ENCODE peak calls at places on chromosomes 4 and X, in eight cellular contexts. W, K, F, Q, Y, O, U and R are unnamed samples.
A peak's percentile ranks its signal among the peaks of the same experiment; 100 is the strongest.

GRCh38 chrX:78104447-78105176 is 564 bp downstream of the PGK1 start:
- DNase-seq in W (peak; percentile 41), K (peak; percentile 40), F (peak; percentile 45), Q (peak; percentile 72), Y (peak; percentile 19), O (peak; percentile 71), U (peak; percentile 33), R (peak; percentile 69)

GRCh38 chr4:174324246-174324645 is 40.5 kb downstream of the CEP44 start:
- DNase-seq in W (no peak), K (no peak), F (no peak), Q (no peak), Y (no peak), O (no peak), U (no peak), R (no peak)

GRCh38 chrX:111035991-111036390 is 60.0 kb upstream of the PAK3 start:
- DNase-seq in W (no peak), K (no peak), F (no peak), Q (no peak), Y (no peak), O (no peak), U (no peak), R (no peak)

GRCh38 chr4:24537025-24537424 is 47.3 kb downstream of the DHX15 start:
- DNase-seq in W (no peak), K (no peak), F (no peak), Q (no peak), Y (no peak), O (no peak), U (no peak), R (no peak)

GRCh38 chrX:131565909-131566308 is 22.0 kb downstream of the OR13H1 start:
- DNase-seq in W (peak; percentile 21), K (no peak), F (no peak), Q (no peak), Y (no peak), O (peak; percentile 82), U (no peak), R (no peak)

GRCh38 chrX:46179748-46180147 is 365.5 kb downstream of the ZNF674 start:
- DNase-seq in W (no peak), K (no peak), F (no peak), Q (no peak), Y (no peak), O (no peak), U (no peak), R (no peak)

GRCh38 chr4:40395908-40396806 is 61.0 kb downstream of the CHRNA9 start:
- DNase-seq in W (peak; percentile 83), K (peak; percentile 42), F (peak; percentile 83), Q (peak; percentile 98), Y (no peak), O (peak; percentile 94), U (peak; percentile 48), R (no peak)

GRCh38 chrX:139890991-139891700 is 41.7 kb downstream of the ATP11C start:
- DNase-seq in W (peak; percentile 83), K (no peak), F (no peak), Q (no peak), Y (no peak), O (peak; percentile 74), U (peak; percentile 53), R (no peak)

GRCh38 chr4:46390353-46391058 is 578 bp upstream of the GABRA2 start:
- DNase-seq in W (no peak), K (no peak), F (no peak), Q (no peak), Y (no peak), O (no peak), U (no peak), R (no peak)

GRCh38 chrX:150569155-150569477 is 695 bp downstream of the MTM1 start:
- DNase-seq in W (peak; percentile 19), K (peak; percentile 33), F (no peak), Q (peak; percentile 40), Y (no peak), O (no peak), U (no peak), R (no peak)

GRCh38 chr4:148787831-148788477 is 345.7 kb upstream of the NR3C2 start:
- DNase-seq in W (peak; percentile 48), K (no peak), F (no peak), Q (no peak), Y (no peak), O (peak; percentile 44), U (no peak), R (no peak)

GRCh38 chrX:68420559-68420958 is 12.7 kb downstream of the OPHN1 start:
- DNase-seq in W (no peak), K (no peak), F (no peak), Q (no peak), Y (no peak), O (no peak), U (no peak), R (no peak)

GRCh38 chr4:98828801-98829200 is 100.1 kb downstream of the EIF4E start:
- DNase-seq in W (peak; percentile 76), K (no peak), F (no peak), Q (no peak), Y (peak; percentile 5), O (peak; percentile 52), U (no peak), R (no peak)

GRCh38 chr4:168955674-168956073 is 54.4 kb downstream of the CBR4 start:
- DNase-seq in W (peak; percentile 35), K (no peak), F (no peak), Q (no peak), Y (no peak), O (no peak), U (no peak), R (no peak)

GRCh38 chr4:13529130-13529919 is 15.0 kb downstream of the NKX3-2 start:
- DNase-seq in W (no peak), K (no peak), F (no peak), Q (no peak), Y (peak; percentile 30), O (no peak), U (no peak), R (no peak)

GRCh38 chr4:162506253-162506652 is 342.5 kb upstream of the FSTL5 start:
- DNase-seq in W (peak; percentile 7), K (no peak), F (no peak), Q (no peak), Y (no peak), O (no peak), U (no peak), R (no peak)

GRCh38 chrX:2677764-2678163 is 13.3 kb upstream of the CD99 start:
- DNase-seq in W (peak; percentile 89), K (peak; percentile 74), F (peak; percentile 80), Q (peak; percentile 91), Y (no peak), O (peak; percentile 74), U (peak; percentile 95), R (peak; percentile 80)

GRCh38 chr4:137703225-137703624 is 170.9 kb upstream of the PCDH18 start:
- DNase-seq in W (no peak), K (no peak), F (no peak), Q (no peak), Y (no peak), O (no peak), U (no peak), R (no peak)

GRCh38 chr4:68960294-68961163 is 8.9 kb upstream of the UGT2A3 start:
- DNase-seq in W (no peak), K (no peak), F (no peak), Q (no peak), Y (no peak), O (no peak), U (no peak), R (no peak)

GRCh38 chr4:68962868-68963267 is 11.3 kb upstream of the UGT2A3 start:
- DNase-seq in W (no peak), K (no peak), F (no peak), Q (no peak), Y (no peak), O (no peak), U (no peak), R (no peak)

GRCh38 chr4:68963389-68963788 is 11.8 kb upstream of the UGT2A3 start:
- DNase-seq in W (no peak), K (no peak), F (no peak), Q (peak; percentile 27), Y (no peak), O (no peak), U (no peak), R (no peak)
- H3K27ac ChIP-seq in W (no peak overlapping the region), K (no peak overlapping the region), F (no peak overlapping the region), Q (peak overlapping the region; percentile 80), Y (no peak overlapping the region), O (no peak overlapping the region), U (no peak overlapping the region), R (no peak overlapping the region)

GRCh38 chr4:15753786-15754185 is 24.3 kb upstream of the CD38 start:
- DNase-seq in W (peak; percentile 37), K (peak; percentile 81), F (peak; percentile 28), Q (peak; percentile 30), Y (no peak), O (no peak), U (no peak), R (no peak)

GRCh38 chr4:15751155-15751554 is 27.0 kb upstream of the CD38 start:
- DNase-seq in W (no peak), K (no peak), F (no peak), Q (no peak), Y (no peak), O (no peak), U (no peak), R (no peak)

GRCh38 chr4:15746110-15746509 is 32.0 kb upstream of the CD38 start:
- DNase-seq in W (no peak), K (no peak), F (no peak), Q (no peak), Y (no peak), O (no peak), U (no peak), R (no peak)

GRCh38 chr4:15744016-15744415 is 34.1 kb upstream of the CD38 start:
- DNase-seq in W (no peak), K (no peak), F (no peak), Q (no peak), Y (no peak), O (no peak), U (no peak), R (no peak)

DNA sequence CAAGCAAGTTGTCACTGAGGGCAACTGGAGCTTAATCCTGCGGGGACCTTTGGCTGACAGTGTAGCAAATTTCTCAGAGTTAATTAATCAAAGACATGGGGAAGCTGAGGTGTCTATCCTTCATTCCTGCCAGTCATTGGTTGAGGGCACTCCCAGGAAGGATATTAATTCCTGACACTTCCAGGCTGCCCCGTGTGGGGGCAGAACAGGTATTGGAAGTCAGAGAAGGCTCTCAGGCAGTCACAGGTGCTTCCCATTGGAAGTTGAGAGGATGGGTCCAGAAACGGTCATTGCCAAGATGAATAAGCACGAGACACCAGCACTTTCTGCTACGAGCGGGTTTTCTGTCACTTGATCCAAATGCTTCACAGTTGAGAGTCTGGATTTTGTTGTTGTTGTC is 29.1 kb upstream of the CD38 start:
- DNase-seq in W (no peak), K (no peak), F (no peak), Q (no peak), Y (no peak), O (no peak), U (no peak), R (no peak)
- TF ChIP-seq CTCF in W (no peak), K (no peak), F (no peak), Q (no peak), Y (no peak), O (no peak), U (no peak), R (no peak)

GRCh38 chr4:17275836-17276235 is 236.1 kb downstream of the QDPR start:
- DNase-seq in W (no peak), K (no peak), F (no peak), Q (no peak), Y (no peak), O (no peak), U (no peak), R (no peak)
- H3K27ac ChIP-seq in W (no peak overlapping the region), K (no peak overlapping the region), F (no peak overlapping the region), Q (no peak overlapping the region), Y (no peak overlapping the region), O (no peak overlapping the region), U (no peak overlapping the region), R (no peak overlapping the region)

GRCh38 chrX:136607236-136607635 is 40.7 kb upstream of the CD40LG start:
- DNase-seq in W (peak; percentile 52), K (no peak), F (no peak), Q (no peak), Y (no peak), O (no peak), U (no peak), R (no peak)

GRCh38 chrX:136608295-136608933 is 39.5 kb upstream of the CD40LG start:
- DNase-seq in W (peak; percentile 57), K (peak; percentile 38), F (peak; percentile 14), Q (peak; percentile 30), Y (no peak), O (no peak), U (no peak), R (no peak)
- TF ChIP-seq CTCF in W (peak; percentile 62), K (no peak), F (no peak), Q (peak; percentile 21), Y (peak; percentile 32), O (peak; percentile 56), U (no peak), R (no peak)